ENCODE peak calls at places on chromosomes 6 and 20, in eight cellular contexts. One of them, this sample, is unnamed.

GRCh38 chr6:168525926-168526630 is 85.1 kb downstream of the SMOC2 start:
- DNase-seq in astrocyte: no peak
- DNase-seq in mammary epithelial cell: no peak
- DNase-seq in SK-N-SH: no peak
- DNase-seq in GM23248: no peak
- DNase-seq in kidney: no peak
- DNase-seq in trophoblast cell: peak; percentile 65
- DNase-seq in fibroblast of lung: no peak
- DNase-seq in this sample: no peak

GRCh38 chr6:8113260-8113659 is 10.9 kb upstream of the EEF1E1 start:
- DNase-seq in astrocyte: peak; percentile 11
- DNase-seq in mammary epithelial cell: no peak
- DNase-seq in SK-N-SH: no peak
- DNase-seq in GM23248: peak; percentile 61
- DNase-seq in kidney: no peak
- DNase-seq in trophoblast cell: peak; percentile 44
- DNase-seq in fibroblast of lung: peak; percentile 6
- DNase-seq in this sample: no peak

GRCh38 chr20:6576721-6577120 is 190.8 kb upstream of the BMP2 start:
- DNase-seq in astrocyte: peak; percentile 85
- DNase-seq in mammary epithelial cell: no peak
- DNase-seq in SK-N-SH: no peak
- DNase-seq in GM23248: peak; percentile 21
- DNase-seq in kidney: no peak
- DNase-seq in trophoblast cell: no peak
- DNase-seq in fibroblast of lung: peak; percentile 44
- DNase-seq in this sample: no peak

GRCh38 chr6:96301781-96302180 is 219.8 kb upstream of the UFL1 start:
- DNase-seq in astrocyte: peak; percentile 11
- DNase-seq in mammary epithelial cell: peak; percentile 20
- DNase-seq in SK-N-SH: no peak
- DNase-seq in GM23248: no peak
- DNase-seq in kidney: no peak
- DNase-seq in trophoblast cell: no peak
- DNase-seq in fibroblast of lung: no peak
- DNase-seq in this sample: no peak

GRCh38 chr20:1392693-1393506 is at the start of gene FKBP1A:
- DNase-seq in astrocyte: peak; percentile 77
- DNase-seq in mammary epithelial cell: peak; percentile 92
- DNase-seq in SK-N-SH: peak; percentile 95
- DNase-seq in GM23248: peak; percentile 96
- DNase-seq in kidney: peak; percentile 97
- DNase-seq in trophoblast cell: peak; percentile 93
- DNase-seq in fibroblast of lung: peak; percentile 90
- DNase-seq in this sample: peak; percentile 93

GRCh38 chr6:13302751-13303667 is 25.3 kb downstream of the TBC1D7 start:
- DNase-seq in astrocyte: peak; percentile 92
- DNase-seq in mammary epithelial cell: peak; percentile 80
- DNase-seq in SK-N-SH: no peak
- DNase-seq in GM23248: peak; percentile 97
- DNase-seq in kidney: no peak
- DNase-seq in trophoblast cell: peak; percentile 97
- DNase-seq in fibroblast of lung: peak; percentile 98
- DNase-seq in this sample: peak; percentile 91

GRCh38 chr20:50561379-50562078 is 51.3 kb downstream of the PTPN1 start:
- DNase-seq in astrocyte: peak; percentile 98
- DNase-seq in mammary epithelial cell: peak; percentile 85
- DNase-seq in SK-N-SH: no peak
- DNase-seq in GM23248: peak; percentile 96
- DNase-seq in kidney: no peak
- DNase-seq in trophoblast cell: peak; percentile 88
- DNase-seq in fibroblast of lung: peak; percentile 96
- DNase-seq in this sample: no peak

GRCh38 chr6:125994659-125995488 is 8.5 kb downstream of the TRMT11 start:
- DNase-seq in astrocyte: no peak
- DNase-seq in mammary epithelial cell: no peak
- DNase-seq in SK-N-SH: no peak
- DNase-seq in GM23248: no peak
- DNase-seq in kidney: no peak
- DNase-seq in trophoblast cell: no peak
- DNase-seq in fibroblast of lung: no peak
- DNase-seq in this sample: no peak

GRCh38 chr20:46970937-46971630 is 76.4 kb downstream of the EYA2 start:
- DNase-seq in astrocyte: peak; percentile 66
- DNase-seq in mammary epithelial cell: peak; percentile 88
- DNase-seq in SK-N-SH: peak; percentile 76
- DNase-seq in GM23248: peak; percentile 86
- DNase-seq in kidney: no peak
- DNase-seq in trophoblast cell: peak; percentile 96
- DNase-seq in fibroblast of lung: peak; percentile 89
- DNase-seq in this sample: peak; percentile 29

GRCh38 chr6:7341989-7342742 is 29.2 kb upstream of the SSR1 start:
- DNase-seq in astrocyte: no peak
- DNase-seq in mammary epithelial cell: no peak
- DNase-seq in SK-N-SH: peak; percentile 69
- DNase-seq in GM23248: peak; percentile 50
- DNase-seq in kidney: no peak
- DNase-seq in trophoblast cell: peak; percentile 78
- DNase-seq in fibroblast of lung: no peak
- DNase-seq in this sample: no peak

GRCh38 chr6:70494833-70495232 is 71.9 kb upstream of the SDHAF4 start:
- DNase-seq in astrocyte: no peak
- DNase-seq in mammary epithelial cell: no peak
- DNase-seq in SK-N-SH: no peak
- DNase-seq in GM23248: no peak
- DNase-seq in kidney: no peak
- DNase-seq in trophoblast cell: no peak
- DNase-seq in fibroblast of lung: no peak
- DNase-seq in this sample: no peak

GRCh38 chr6:90159452-90159851 is 137.2 kb downstream of the BACH2 start:
- DNase-seq in astrocyte: no peak
- DNase-seq in mammary epithelial cell: no peak
- DNase-seq in SK-N-SH: peak; percentile 34
- DNase-seq in GM23248: no peak
- DNase-seq in kidney: no peak
- DNase-seq in trophoblast cell: no peak
- DNase-seq in fibroblast of lung: no peak
- DNase-seq in this sample: no peak

GRCh38 chr20:7161690-7162089 is 394.2 kb downstream of the BMP2 start:
- DNase-seq in astrocyte: no peak
- DNase-seq in mammary epithelial cell: peak; percentile 25
- DNase-seq in SK-N-SH: peak; percentile 11
- DNase-seq in GM23248: peak; percentile 8
- DNase-seq in kidney: no peak
- DNase-seq in trophoblast cell: no peak
- DNase-seq in fibroblast of lung: peak; percentile 24
- DNase-seq in this sample: peak; percentile 26

GRCh38 chr6:69846770-69847506 is 19.4 kb upstream of the COL19A1 start:
- DNase-seq in astrocyte: no peak
- DNase-seq in mammary epithelial cell: no peak
- DNase-seq in SK-N-SH: no peak
- DNase-seq in GM23248: no peak
- DNase-seq in kidney: no peak
- DNase-seq in trophoblast cell: no peak
- DNase-seq in fibroblast of lung: no peak
- DNase-seq in this sample: no peak

GRCh38 chr6:3086282-3086946 is 18.1 kb downstream of the RIPK1 start:
- DNase-seq in astrocyte: no peak
- DNase-seq in mammary epithelial cell: no peak
- DNase-seq in SK-N-SH: no peak
- DNase-seq in GM23248: no peak
- DNase-seq in kidney: no peak
- DNase-seq in trophoblast cell: no peak
- DNase-seq in fibroblast of lung: no peak
- DNase-seq in this sample: no peak

GRCh38 chr6:52574709-52575489 is 2.0 kb downstream of the TRAM2 start:
- DNase-seq in astrocyte: no peak
- DNase-seq in mammary epithelial cell: no peak
- DNase-seq in SK-N-SH: no peak
- DNase-seq in GM23248: peak; percentile 89
- DNase-seq in kidney: peak; percentile 80
- DNase-seq in trophoblast cell: peak; percentile 53
- DNase-seq in fibroblast of lung: peak; percentile 67
- DNase-seq in this sample: peak; percentile 83

GRCh38 chr20:58813369-58813768 is 37.3 kb downstream of the GNAS-AS1 start:
- DNase-seq in astrocyte: no peak
- DNase-seq in mammary epithelial cell: no peak
- DNase-seq in SK-N-SH: no peak
- DNase-seq in GM23248: no peak
- DNase-seq in kidney: no peak
- DNase-seq in trophoblast cell: no peak
- DNase-seq in fibroblast of lung: no peak
- DNase-seq in this sample: no peak

GRCh38 chr20:63072231-63072791 is 65.5 kb upstream of the BHLHE23 start:
- DNase-seq in astrocyte: no peak
- DNase-seq in mammary epithelial cell: no peak
- DNase-seq in SK-N-SH: no peak
- DNase-seq in GM23248: no peak
- DNase-seq in kidney: peak; percentile 51
- DNase-seq in trophoblast cell: no peak
- DNase-seq in fibroblast of lung: no peak
- DNase-seq in this sample: no peak
- H3K9ac ChIP-seq in astrocyte: no peak overlapping the region
- H3K9ac ChIP-seq in mammary epithelial cell: no peak overlapping the region
- H3K9ac ChIP-seq in SK-N-SH: no peak overlapping the region
- H3K9ac ChIP-seq in GM23248: no peak overlapping the region
- H3K9ac ChIP-seq in kidney: no peak overlapping the region
- H3K9ac ChIP-seq in trophoblast cell: no peak overlapping the region
- H3K9ac ChIP-seq in fibroblast of lung: no peak overlapping the region
- H3K9ac ChIP-seq in this sample: no peak overlapping the region

GRCh38 chr6:36961441-36962430 is 7.2 kb downstream of the PI16 start:
- DNase-seq in astrocyte: no peak
- DNase-seq in mammary epithelial cell: no peak
- DNase-seq in SK-N-SH: no peak
- DNase-seq in GM23248: no peak
- DNase-seq in kidney: peak; percentile 67
- DNase-seq in trophoblast cell: no peak
- DNase-seq in fibroblast of lung: no peak
- DNase-seq in this sample: no peak

GRCh38 chr6:36962874-36963273 is 8.3 kb downstream of the PI16 start:
- DNase-seq in astrocyte: no peak
- DNase-seq in mammary epithelial cell: no peak
- DNase-seq in SK-N-SH: no peak
- DNase-seq in GM23248: peak; percentile 45
- DNase-seq in kidney: peak; percentile 77
- DNase-seq in trophoblast cell: peak; percentile 39
- DNase-seq in fibroblast of lung: peak; percentile 57
- DNase-seq in this sample: peak; percentile 64

GRCh38 chr6:36963451-36964290 is 9.1 kb downstream of the PI16 start:
- DNase-seq in astrocyte: no peak
- DNase-seq in mammary epithelial cell: no peak
- DNase-seq in SK-N-SH: no peak
- DNase-seq in GM23248: no peak
- DNase-seq in kidney: peak; percentile 77
- DNase-seq in trophoblast cell: no peak
- DNase-seq in fibroblast of lung: no peak
- DNase-seq in this sample: no peak

GRCh38 chr6:36964908-36965307 is 10.4 kb downstream of the PI16 start:
- DNase-seq in astrocyte: no peak
- DNase-seq in mammary epithelial cell: no peak
- DNase-seq in SK-N-SH: no peak
- DNase-seq in GM23248: no peak
- DNase-seq in kidney: peak; percentile 39
- DNase-seq in trophoblast cell: no peak
- DNase-seq in fibroblast of lung: no peak
- DNase-seq in this sample: no peak

DNA sequence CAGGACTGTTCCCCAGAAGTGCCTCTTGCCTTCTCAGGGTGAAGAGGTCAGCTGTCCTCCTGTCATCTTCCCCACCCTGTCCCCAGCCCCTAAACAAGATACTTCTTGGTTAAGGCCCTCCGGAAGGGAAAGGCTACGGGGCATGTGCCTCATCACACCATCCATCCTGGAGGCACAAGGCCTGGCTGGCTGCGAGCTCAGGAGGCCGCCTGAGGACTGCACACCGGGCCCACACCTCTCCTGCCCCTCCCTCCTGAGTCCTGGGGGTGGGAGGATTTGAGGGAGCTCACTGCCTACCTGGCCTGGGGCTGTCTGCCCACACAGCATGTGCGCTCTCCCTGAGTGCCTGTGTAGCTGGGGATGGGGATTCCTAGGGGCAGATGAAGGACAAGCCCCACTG is 9.8 kb downstream of the PI16 start:
- DNase-seq in astrocyte: no peak
- DNase-seq in mammary epithelial cell: no peak
- DNase-seq in SK-N-SH: no peak
- DNase-seq in GM23248: no peak
- DNase-seq in kidney: peak; percentile 66
- DNase-seq in trophoblast cell: no peak
- DNase-seq in fibroblast of lung: no peak
- DNase-seq in this sample: no peak
- H3K27ac ChIP-seq in astrocyte: no peak overlapping the region
- H3K27ac ChIP-seq in mammary epithelial cell: no peak overlapping the region
- H3K27ac ChIP-seq in SK-N-SH: no peak overlapping the region
- H3K27ac ChIP-seq in GM23248: no peak overlapping the region
- H3K27ac ChIP-seq in kidney: no peak overlapping the region
- H3K27ac ChIP-seq in trophoblast cell: no peak overlapping the region
- H3K27ac ChIP-seq in fibroblast of lung: no peak overlapping the region
- H3K27ac ChIP-seq in this sample: no peak overlapping the region

GRCh38 chr6:106882133-106882532 is 92.4 kb downstream of the CD24 start:
- DNase-seq in astrocyte: no peak
- DNase-seq in mammary epithelial cell: no peak
- DNase-seq in SK-N-SH: no peak
- DNase-seq in GM23248: no peak
- DNase-seq in kidney: no peak
- DNase-seq in trophoblast cell: no peak
- DNase-seq in fibroblast of lung: no peak
- DNase-seq in this sample: no peak

GRCh38 chr6:106883808-106884262 is 90.7 kb downstream of the CD24 start:
- DNase-seq in astrocyte: no peak
- DNase-seq in mammary epithelial cell: no peak
- DNase-seq in SK-N-SH: peak; percentile 49
- DNase-seq in GM23248: no peak
- DNase-seq in kidney: no peak
- DNase-seq in trophoblast cell: no peak
- DNase-seq in fibroblast of lung: no peak
- DNase-seq in this sample: no peak

GRCh38 chr6:106884576-106884975 is 90.0 kb downstream of the CD24 start:
- DNase-seq in astrocyte: no peak
- DNase-seq in mammary epithelial cell: no peak
- DNase-seq in SK-N-SH: no peak
- DNase-seq in GM23248: no peak
- DNase-seq in kidney: no peak
- DNase-seq in trophoblast cell: no peak
- DNase-seq in fibroblast of lung: no peak
- DNase-seq in this sample: no peak

GRCh38 chr6:106882601-106883518 is 91.7 kb downstream of the CD24 start:
- DNase-seq in astrocyte: no peak
- DNase-seq in mammary epithelial cell: peak; percentile 40
- DNase-seq in SK-N-SH: no peak
- DNase-seq in GM23248: no peak
- DNase-seq in kidney: no peak
- DNase-seq in trophoblast cell: no peak
- DNase-seq in fibroblast of lung: no peak
- DNase-seq in this sample: peak; percentile 40

GRCh38 chr6:106880952-106881351 is 93.6 kb downstream of the CD24 start:
- DNase-seq in astrocyte: no peak
- DNase-seq in mammary epithelial cell: no peak
- DNase-seq in SK-N-SH: no peak
- DNase-seq in GM23248: no peak
- DNase-seq in kidney: no peak
- DNase-seq in trophoblast cell: no peak
- DNase-seq in fibroblast of lung: no peak
- DNase-seq in this sample: no peak
- H3K9ac ChIP-seq in astrocyte: no peak overlapping the region
- H3K9ac ChIP-seq in mammary epithelial cell: no peak overlapping the region
- H3K9ac ChIP-seq in SK-N-SH: no peak overlapping the region
- H3K9ac ChIP-seq in GM23248: no peak overlapping the region
- H3K9ac ChIP-seq in kidney: no peak overlapping the region
- H3K9ac ChIP-seq in trophoblast cell: no peak overlapping the region
- H3K9ac ChIP-seq in fibroblast of lung: no peak overlapping the region
- H3K9ac ChIP-seq in this sample: no peak overlapping the region

GRCh38 chr20:54075322-54075721 is 4.9 kb upstream of the BCAS1 start:
- DNase-seq in astrocyte: no peak
- DNase-seq in mammary epithelial cell: no peak
- DNase-seq in SK-N-SH: no peak
- DNase-seq in GM23248: no peak
- DNase-seq in kidney: no peak
- DNase-seq in trophoblast cell: no peak
- DNase-seq in fibroblast of lung: no peak
- DNase-seq in this sample: no peak
- H3K27ac ChIP-seq in astrocyte: no peak overlapping the region
- H3K27ac ChIP-seq in mammary epithelial cell: no peak overlapping the region
- H3K27ac ChIP-seq in SK-N-SH: no peak overlapping the region
- H3K27ac ChIP-seq in GM23248: no peak overlapping the region
- H3K27ac ChIP-seq in kidney: no peak overlapping the region
- H3K27ac ChIP-seq in trophoblast cell: no peak overlapping the region
- H3K27ac ChIP-seq in fibroblast of lung: no peak overlapping the region
- H3K27ac ChIP-seq in this sample: no peak overlapping the region

This sample was measured in colonic mucosa.